ENCODE peak calls at places on chromosomes 1 and 21, in nine cellular contexts. One of them, this sample, is unnamed.

GRCh38 chr1:96688737-96689136 is 32.8 kb upstream of the PTBP2 start:
- DNase-seq in stomach: no peak
- DNase-seq in left lung: no peak
- DNase-seq in brain microvascular endothelial cell: no peak
- DNase-seq in CD8-positive, alpha-beta T cell: no peak
- DNase-seq in body of pancreas: no peak
- DNase-seq in PC-3: no peak
- DNase-seq in spleen: no peak
- DNase-seq in RWPE2: no peak
- DNase-seq in this sample: no peak

GRCh38 chr1:219329606-219330005 is 155.9 kb downstream of the LYPLAL1 start:
- DNase-seq in stomach: no peak
- DNase-seq in left lung: no peak
- DNase-seq in brain microvascular endothelial cell: peak; percentile 66
- DNase-seq in CD8-positive, alpha-beta T cell: no peak
- DNase-seq in body of pancreas: no peak
- DNase-seq in PC-3: peak; percentile 58
- DNase-seq in spleen: no peak
- DNase-seq in RWPE2: no peak
- DNase-seq in this sample: peak; percentile 31

GRCh38 chr1:114342376-114342775 is 168.6 kb downstream of the TRIM33 start:
- DNase-seq in stomach: no peak
- DNase-seq in left lung: no peak
- DNase-seq in brain microvascular endothelial cell: no peak
- DNase-seq in CD8-positive, alpha-beta T cell: peak; percentile 23
- DNase-seq in body of pancreas: no peak
- DNase-seq in PC-3: peak; percentile 40
- DNase-seq in spleen: peak; percentile 80
- DNase-seq in RWPE2: no peak
- DNase-seq in this sample: no peak

GRCh38 chr1:236161230-236161629 is 18.9 kb downstream of the GPR137B start:
- DNase-seq in stomach: no peak
- DNase-seq in left lung: no peak
- DNase-seq in brain microvascular endothelial cell: no peak
- DNase-seq in CD8-positive, alpha-beta T cell: no peak
- DNase-seq in body of pancreas: no peak
- DNase-seq in PC-3: no peak
- DNase-seq in spleen: no peak
- DNase-seq in RWPE2: no peak
- DNase-seq in this sample: no peak

GRCh38 chr21:32826317-32827167 is 55.0 kb upstream of the PAXBP1 start:
- DNase-seq in stomach: no peak
- DNase-seq in left lung: no peak
- DNase-seq in brain microvascular endothelial cell: peak; percentile 38
- DNase-seq in CD8-positive, alpha-beta T cell: no peak
- DNase-seq in body of pancreas: peak; percentile 33
- DNase-seq in PC-3: peak; percentile 72
- DNase-seq in spleen: no peak
- DNase-seq in RWPE2: no peak
- DNase-seq in this sample: no peak

GRCh38 chr1:44786138-44786840 is 1.7 kb downstream of the BEST4 start:
- DNase-seq in stomach: peak; percentile 77
- DNase-seq in left lung: peak; percentile 94
- DNase-seq in brain microvascular endothelial cell: peak; percentile 66
- DNase-seq in CD8-positive, alpha-beta T cell: peak; percentile 64
- DNase-seq in body of pancreas: peak; percentile 81
- DNase-seq in PC-3: peak; percentile 29
- DNase-seq in spleen: peak; percentile 94
- DNase-seq in RWPE2: no peak
- DNase-seq in this sample: no peak

GRCh38 chr1:64940026-64940425 is 26.3 kb downstream of the JAK1 start:
- DNase-seq in stomach: no peak
- DNase-seq in left lung: no peak
- DNase-seq in brain microvascular endothelial cell: no peak
- DNase-seq in CD8-positive, alpha-beta T cell: no peak
- DNase-seq in body of pancreas: no peak
- DNase-seq in PC-3: no peak
- DNase-seq in spleen: no peak
- DNase-seq in RWPE2: no peak
- DNase-seq in this sample: no peak

GRCh38 chr1:190144650-190145049 is 333.0 kb downstream of the BRINP3 start:
- DNase-seq in stomach: no peak
- DNase-seq in left lung: no peak
- DNase-seq in brain microvascular endothelial cell: no peak
- DNase-seq in CD8-positive, alpha-beta T cell: no peak
- DNase-seq in body of pancreas: no peak
- DNase-seq in PC-3: no peak
- DNase-seq in spleen: no peak
- DNase-seq in RWPE2: no peak
- DNase-seq in this sample: no peak

GRCh38 chr1:1374068-1374860 is 743 bp downstream of the AURKAIP1 start:
- DNase-seq in stomach: no peak
- DNase-seq in left lung: peak; percentile 76
- DNase-seq in brain microvascular endothelial cell: no peak
- DNase-seq in CD8-positive, alpha-beta T cell: no peak
- DNase-seq in body of pancreas: no peak
- DNase-seq in PC-3: no peak
- DNase-seq in spleen: peak; percentile 89
- DNase-seq in RWPE2: no peak
- DNase-seq in this sample: no peak

GRCh38 chr1:41382531-41383090 is 21.4 kb downstream of the FOXO6 start:
- DNase-seq in stomach: peak; percentile 59
- DNase-seq in left lung: no peak
- DNase-seq in brain microvascular endothelial cell: no peak
- DNase-seq in CD8-positive, alpha-beta T cell: no peak
- DNase-seq in body of pancreas: peak; percentile 59
- DNase-seq in PC-3: peak; percentile 53
- DNase-seq in spleen: no peak
- DNase-seq in RWPE2: no peak
- DNase-seq in this sample: no peak

GRCh38 chr1:204990059-204990664 is 52.9 kb upstream of the CNTN2 start:
- DNase-seq in stomach: no peak
- DNase-seq in left lung: no peak
- DNase-seq in brain microvascular endothelial cell: peak; percentile 9
- DNase-seq in CD8-positive, alpha-beta T cell: no peak
- DNase-seq in body of pancreas: no peak
- DNase-seq in PC-3: no peak
- DNase-seq in spleen: no peak
- DNase-seq in RWPE2: no peak
- DNase-seq in this sample: no peak

GRCh38 chr1:234772345-234773147 is 162.6 kb upstream of the IRF2BP2 start:
- DNase-seq in stomach: peak; percentile 65
- DNase-seq in left lung: peak; percentile 91
- DNase-seq in brain microvascular endothelial cell: peak; percentile 99
- DNase-seq in CD8-positive, alpha-beta T cell: peak; percentile 78
- DNase-seq in body of pancreas: peak; percentile 55
- DNase-seq in PC-3: peak; percentile 97
- DNase-seq in spleen: peak; percentile 90
- DNase-seq in RWPE2: peak; percentile 93
- DNase-seq in this sample: peak; percentile 99

GRCh38 chr1:157505481-157506272 is 46.6 kb downstream of the FCRL5 start:
- DNase-seq in stomach: peak; percentile 59
- DNase-seq in left lung: no peak
- DNase-seq in brain microvascular endothelial cell: peak; percentile 66
- DNase-seq in CD8-positive, alpha-beta T cell: no peak
- DNase-seq in body of pancreas: peak; percentile 67
- DNase-seq in PC-3: peak; percentile 76
- DNase-seq in spleen: peak; percentile 82
- DNase-seq in RWPE2: no peak
- DNase-seq in this sample: no peak

GRCh38 chr1:150575518-150576366 is 3.7 kb downstream of the MCL1 start:
- DNase-seq in stomach: no peak
- DNase-seq in left lung: no peak
- DNase-seq in brain microvascular endothelial cell: no peak
- DNase-seq in CD8-positive, alpha-beta T cell: no peak
- DNase-seq in body of pancreas: no peak
- DNase-seq in PC-3: no peak
- DNase-seq in spleen: no peak
- DNase-seq in RWPE2: no peak
- DNase-seq in this sample: no peak

GRCh38 chr1:246971322-246971721 is 36.5 kb downstream of the ZNF695 start:
- DNase-seq in stomach: peak; percentile 63
- DNase-seq in left lung: peak; percentile 78
- DNase-seq in brain microvascular endothelial cell: peak; percentile 14
- DNase-seq in CD8-positive, alpha-beta T cell: peak; percentile 27
- DNase-seq in body of pancreas: peak; percentile 56
- DNase-seq in PC-3: peak; percentile 31
- DNase-seq in spleen: peak; percentile 81
- DNase-seq in RWPE2: no peak
- DNase-seq in this sample: no peak
- H3K4me3 ChIP-seq in stomach: no peak overlapping the region
- H3K4me3 ChIP-seq in left lung: no peak overlapping the region
- H3K4me3 ChIP-seq in brain microvascular endothelial cell: no peak overlapping the region
- H3K4me3 ChIP-seq in CD8-positive, alpha-beta T cell: no peak overlapping the region
- H3K4me3 ChIP-seq in body of pancreas: no peak overlapping the region
- H3K4me3 ChIP-seq in PC-3: no peak overlapping the region
- H3K4me3 ChIP-seq in spleen: peak overlapping the region; percentile 35
- H3K4me3 ChIP-seq in RWPE2: no peak overlapping the region
- H3K4me3 ChIP-seq in this sample: no peak overlapping the region

GRCh38 chr1:19622204-19622603 is 21.9 kb upstream of the NBL1 start:
- DNase-seq in stomach: no peak
- DNase-seq in left lung: no peak
- DNase-seq in brain microvascular endothelial cell: peak; percentile 31
- DNase-seq in CD8-positive, alpha-beta T cell: no peak
- DNase-seq in body of pancreas: no peak
- DNase-seq in PC-3: no peak
- DNase-seq in spleen: no peak
- DNase-seq in RWPE2: no peak
- DNase-seq in this sample: peak; percentile 47

GRCh38 chr1:19620786-19621185 is 23.3 kb upstream of the NBL1 start:
- DNase-seq in stomach: no peak
- DNase-seq in left lung: no peak
- DNase-seq in brain microvascular endothelial cell: no peak
- DNase-seq in CD8-positive, alpha-beta T cell: no peak
- DNase-seq in body of pancreas: no peak
- DNase-seq in PC-3: no peak
- DNase-seq in spleen: no peak
- DNase-seq in RWPE2: no peak
- DNase-seq in this sample: no peak

GRCh38 chr1:19623523-19623922 is 20.6 kb upstream of the NBL1 start:
- DNase-seq in stomach: no peak
- DNase-seq in left lung: no peak
- DNase-seq in brain microvascular endothelial cell: no peak
- DNase-seq in CD8-positive, alpha-beta T cell: no peak
- DNase-seq in body of pancreas: no peak
- DNase-seq in PC-3: no peak
- DNase-seq in spleen: no peak
- DNase-seq in RWPE2: no peak
- DNase-seq in this sample: no peak

GRCh38 chr1:19619697-19620384 is 24.3 kb upstream of the NBL1 start:
- DNase-seq in stomach: no peak
- DNase-seq in left lung: no peak
- DNase-seq in brain microvascular endothelial cell: no peak
- DNase-seq in CD8-positive, alpha-beta T cell: no peak
- DNase-seq in body of pancreas: no peak
- DNase-seq in PC-3: no peak
- DNase-seq in spleen: no peak
- DNase-seq in RWPE2: no peak
- DNase-seq in this sample: no peak

DNA sequence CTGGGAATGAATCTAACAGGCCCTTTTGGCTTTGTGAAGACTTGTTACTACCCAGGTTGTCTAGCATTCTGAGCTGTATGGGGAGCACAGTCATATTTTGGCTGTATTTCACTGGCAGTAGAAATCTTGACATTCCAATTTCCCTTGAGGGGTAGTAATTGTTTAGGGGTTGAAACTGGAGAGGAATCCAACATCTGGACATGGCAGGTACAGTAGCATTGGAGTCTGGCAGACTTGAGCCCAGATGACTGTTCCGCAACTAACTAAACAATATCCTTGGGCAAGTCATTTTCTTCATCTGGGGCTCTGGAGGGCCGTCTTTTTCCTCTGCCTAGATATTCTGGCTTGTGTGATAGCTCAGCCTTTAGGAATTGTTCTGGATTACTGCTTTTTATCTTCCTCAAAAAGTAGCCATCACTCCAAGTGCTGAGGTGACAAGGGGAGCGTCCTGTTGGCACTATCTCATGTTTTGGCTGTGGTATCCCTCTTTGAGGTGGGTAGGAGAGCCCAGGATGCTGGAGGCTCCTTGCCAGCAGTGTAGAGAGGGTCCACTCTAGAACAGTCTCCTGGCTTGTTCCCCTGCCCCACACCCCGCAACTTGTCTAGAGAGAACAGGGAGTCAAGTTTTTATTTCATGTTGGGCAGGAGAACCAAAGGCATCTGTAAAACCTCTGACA is 22.7 kb upstream of the NBL1 start:
- DNase-seq in stomach: no peak
- DNase-seq in left lung: no peak
- DNase-seq in brain microvascular endothelial cell: no peak
- DNase-seq in CD8-positive, alpha-beta T cell: no peak
- DNase-seq in body of pancreas: no peak
- DNase-seq in PC-3: no peak
- DNase-seq in spleen: no peak
- DNase-seq in RWPE2: no peak
- DNase-seq in this sample: no peak
- H3K36me3 ChIP-seq in stomach: peaks cover 33% of the 10 kb centered on the region
- H3K36me3 ChIP-seq in left lung: no peaks in the 10 kb centered on the region
- H3K36me3 ChIP-seq in brain microvascular endothelial cell: peaks cover 17% of the 10 kb centered on the region
- H3K36me3 ChIP-seq in CD8-positive, alpha-beta T cell: peaks cover 7% of the 10 kb centered on the region
- H3K36me3 ChIP-seq in body of pancreas: no peaks in the 10 kb centered on the region
- H3K36me3 ChIP-seq in PC-3: peaks cover 20% of the 10 kb centered on the region
- H3K36me3 ChIP-seq in spleen: peaks cover 75% of the 10 kb centered on the region
- H3K36me3 ChIP-seq in RWPE2: peaks cover 69% of the 10 kb centered on the region
- H3K36me3 ChIP-seq in this sample: peaks cover 2% of the 10 kb centered on the region

DNA sequence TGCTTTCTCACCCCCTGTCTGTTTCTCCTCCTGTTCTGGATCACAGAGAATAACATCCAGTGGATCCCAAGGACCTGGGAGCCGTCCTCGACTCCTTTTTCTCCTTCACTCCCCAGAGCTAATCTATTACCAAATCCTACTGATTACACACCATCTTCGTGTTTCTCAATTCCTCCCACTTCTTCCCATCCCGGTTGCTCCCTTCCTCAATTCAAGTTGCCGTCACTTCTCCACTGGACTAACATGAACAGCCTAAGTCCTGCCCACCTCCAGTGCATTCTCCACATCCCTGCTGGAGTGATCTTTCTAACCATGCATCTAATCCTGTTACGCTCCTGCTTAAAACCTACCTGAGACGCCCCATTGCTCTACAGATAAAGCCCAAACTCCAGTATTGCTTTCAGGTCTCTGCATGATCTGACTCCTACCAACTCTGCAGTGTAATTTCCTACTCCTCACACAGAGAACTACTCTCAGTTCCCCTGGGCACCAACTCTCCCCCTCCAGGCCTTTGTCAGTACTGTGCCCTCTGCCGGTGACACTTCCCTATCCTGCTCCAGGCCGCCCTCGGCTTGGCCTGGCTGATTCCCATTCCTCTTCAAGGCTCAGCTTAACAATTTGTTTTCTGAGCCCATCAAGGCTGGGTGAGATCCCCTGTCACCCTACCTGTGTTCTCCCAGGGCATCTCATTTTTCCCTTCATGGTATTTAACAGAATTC is 2.4 kb downstream of the SLAMF8 start:
- DNase-seq in stomach: peak; percentile 49
- DNase-seq in left lung: peak; percentile 84
- DNase-seq in brain microvascular endothelial cell: no peak
- DNase-seq in CD8-positive, alpha-beta T cell: no peak
- DNase-seq in body of pancreas: peak; percentile 48
- DNase-seq in PC-3: no peak
- DNase-seq in spleen: peak; percentile 83
- DNase-seq in RWPE2: no peak
- DNase-seq in this sample: no peak
- TF ChIP-seq CTCF in stomach: peak; percentile 23
- TF ChIP-seq CTCF in left lung: peak; percentile 17
- TF ChIP-seq CTCF in brain microvascular endothelial cell: peak; percentile 68
- TF ChIP-seq CTCF in CD8-positive, alpha-beta T cell: no peak
- TF ChIP-seq CTCF in body of pancreas: peak; percentile 24
- TF ChIP-seq CTCF in PC-3: no peak
- TF ChIP-seq CTCF in spleen: peak; percentile 71
- TF ChIP-seq CTCF in RWPE2: peak; percentile 35
- TF ChIP-seq CTCF in this sample: peak; percentile 52

GRCh38 chr1:226654046-226654445 is 85.0 kb downstream of the ITPKB start:
- DNase-seq in stomach: no peak
- DNase-seq in left lung: no peak
- DNase-seq in brain microvascular endothelial cell: peak; percentile 34
- DNase-seq in CD8-positive, alpha-beta T cell: no peak
- DNase-seq in body of pancreas: no peak
- DNase-seq in PC-3: no peak
- DNase-seq in spleen: peak; percentile 74
- DNase-seq in RWPE2: no peak
- DNase-seq in this sample: no peak
- H3K4me3 ChIP-seq in stomach: no peak overlapping the region
- H3K4me3 ChIP-seq in left lung: no peak overlapping the region
- H3K4me3 ChIP-seq in brain microvascular endothelial cell: no peak overlapping the region
- H3K4me3 ChIP-seq in CD8-positive, alpha-beta T cell: peak overlapping the region; percentile 23
- H3K4me3 ChIP-seq in body of pancreas: no peak overlapping the region
- H3K4me3 ChIP-seq in PC-3: no peak overlapping the region
- H3K4me3 ChIP-seq in spleen: peak overlapping the region; percentile 37
- H3K4me3 ChIP-seq in RWPE2: no peak overlapping the region
- H3K4me3 ChIP-seq in this sample: no peak overlapping the region